ENCODE peak calls at places on chromosome 3, in seven cellular contexts. J, O, K, T, G, F and U are unnamed samples. For H3K4me1, the result is how much of the 10 kb centered on the place peaks cover.

GRCh38 chr3:24682141-24682547 is 187.5 kb upstream of the THRB start:
- DNase-seq in J (no peak), O (no peak), K (peak), T (no peak), G (no peak), F (no peak), U (no peak)

GRCh38 chr3:139559541-139559940 is 20.0 kb upstream of the RBP1 start:
- DNase-seq in J (no peak), O (no peak), K (no peak), T (no peak), G (peak), F (no peak), U (no peak)

GRCh38 chr3:135235541-135235940 is 440.5 kb downstream of the EPHB1 start:
- DNase-seq in J (no peak), O (no peak), K (no peak), T (no peak), G (no peak), F (no peak), U (no peak)

GRCh38 chr3:53225181-53225580 is 30.6 kb downstream of the TKT start:
- DNase-seq in J (no peak), O (no peak), K (no peak), T (no peak), G (no peak), F (no peak), U (no peak)

GRCh38 chr3:195715583-195716266 is 5.1 kb upstream of the MUC20 start:
- DNase-seq in J (no peak), O (no peak), K (peak), T (peak), G (peak), F (no peak), U (peak)

GRCh38 chr3:106458952-106459351 is 590.1 kb upstream of the CBLB start:
- DNase-seq in J (no peak), O (no peak), K (no peak), T (no peak), G (no peak), F (peak), U (no peak)

GRCh38 chr3:181956122-181956521 is 244.4 kb downstream of the SOX2 start:
- DNase-seq in J (no peak), O (no peak), K (no peak), T (no peak), G (no peak), F (no peak), U (no peak)

GRCh38 chr3:177882124-177882648 is 654.0 kb upstream of the KCNMB2 start:
- DNase-seq in J (no peak), O (no peak), K (no peak), T (no peak), G (no peak), F (no peak), U (no peak)

GRCh38 chr3:141257971-141258370 is 26.3 kb downstream of the PXYLP1 start:
- DNase-seq in J (peak), O (no peak), K (no peak), T (no peak), G (no peak), F (no peak), U (no peak)

GRCh38 chr3:123859177-123859576 is 25.0 kb downstream of the MYLK start:
- DNase-seq in J (no peak), O (no peak), K (no peak), T (no peak), G (no peak), F (no peak), U (no peak)

GRCh38 chr3:43330981-43331380 is 44.6 kb downstream of the SNRK start:
- DNase-seq in J (no peak), O (no peak), K (no peak), T (no peak), G (no peak), F (no peak), U (no peak)

GRCh38 chr3:101229681-101230080 is 90.7 kb downstream of the IMPG2 start:
- DNase-seq in J (no peak), O (no peak), K (no peak), T (no peak), G (no peak), F (no peak), U (peak)

GRCh38 chr3:86481031-86481430 is 509.9 kb downstream of the VGLL3 start:
- DNase-seq in J (no peak), O (no peak), K (peak), T (no peak), G (no peak), F (no peak), U (no peak)

GRCh38 chr3:10940106-10940505 is 52.4 kb upstream of the SLC6A1 start:
- DNase-seq in J (no peak), O (no peak), K (no peak), T (no peak), G (no peak), F (no peak), U (no peak)

GRCh38 chr3:45560270-45561020 is 34.1 kb upstream of the LIMD1 start:
- DNase-seq in J (peak), O (no peak), K (no peak), T (peak), G (no peak), F (no peak), U (no peak)

GRCh38 chr3:169658311-169658931 is 5.1 kb downstream of the MECOM start:
- DNase-seq in J (no peak), O (peak), K (peak), T (peak), G (no peak), F (peak), U (no peak)

GRCh38 chr3:52873433-52874159 is 23.8 kb downstream of the STIMATE start:
- DNase-seq in J (no peak), O (no peak), K (no peak), T (no peak), G (no peak), F (no peak), U (no peak)

GRCh38 chr3:50478051-50478450 is 25.4 kb downstream of the CACNA2D2 start:
- DNase-seq in J (no peak), O (no peak), K (no peak), T (no peak), G (no peak), F (no peak), U (no peak)

GRCh38 chr3:69329897-69330296 is 56.0 kb downstream of the FRMD4B start:
- DNase-seq in J (no peak), O (no peak), K (no peak), T (no peak), G (no peak), F (no peak), U (no peak)

GRCh38 chr3:21894459-21895083 is 143.6 kb upstream of the ZNF385D start:
- DNase-seq in J (no peak), O (no peak), K (peak), T (no peak), G (no peak), F (peak), U (no peak)

GRCh38 chr3:26932752-26933151 is 310.2 kb downstream of the LRRC3B start:
- DNase-seq in J (no peak), O (no peak), K (no peak), T (no peak), G (no peak), F (no peak), U (no peak)

GRCh38 chr3:58535531-58536500 is 1.2 kb downstream of the ACOX2 start:
- DNase-seq in J (no peak), O (peak), K (peak), T (no peak), G (no peak), F (no peak), U (peak)

GRCh38 chr3:168047190-168047795 is 48.4 kb downstream of the GOLIM4 start:
- DNase-seq in J (no peak), O (no peak), K (peak), T (no peak), G (peak), F (peak), U (peak)

GRCh38 chr3:73493543-73494314 is 131.0 kb downstream of the PDZRN3 start:
- DNase-seq in J (no peak), O (no peak), K (no peak), T (no peak), G (no peak), F (no peak), U (no peak)

GRCh38 chr3:77825045-77825827 is 785.3 kb downstream of the ROBO2 start:
- DNase-seq in J (no peak), O (no peak), K (peak), T (no peak), G (peak), F (no peak), U (peak)

GRCh38 chr3:102354818-102355515 is 79.8 kb upstream of the ZPLD1 start:
- DNase-seq in J (no peak), O (no peak), K (peak), T (no peak), G (peak), F (no peak), U (peak)

GRCh38 chr3:116426036-116426435 is 19.3 kb downstream of the LSAMP start:
- DNase-seq in J (no peak), O (no peak), K (no peak), T (no peak), G (no peak), F (no peak), U (no peak)

GRCh38 chr3:28907616-28908015 is 373.3 kb upstream of the RBMS3 start:
- DNase-seq in J (no peak), O (no peak), K (no peak), T (no peak), G (no peak), F (no peak), U (no peak)

GRCh38 chr3:98980915-98981596 is 79.6 kb upstream of the DCBLD2 start:
- DNase-seq in J (no peak), O (no peak), K (no peak), T (no peak), G (no peak), F (no peak), U (no peak)

GRCh38 chr3:2851356-2851755 is 258.8 kb downstream of the IL5RA start:
- DNase-seq in J (no peak), O (no peak), K (peak), T (no peak), G (no peak), F (no peak), U (no peak)

GRCh38 chr3:71504250-71505036 is 79.1 kb downstream of the FOXP1 start:
- DNase-seq in J (no peak), O (no peak), K (no peak), T (no peak), G (peak), F (no peak), U (no peak)

GRCh38 chr3:97872209-97873042 is 50.6 kb downstream of the CRYBG3 start:
- DNase-seq in J (no peak), O (no peak), K (peak), T (no peak), G (peak), F (no peak), U (no peak)

GRCh38 chr3:107619549-107619948 is 96.8 kb downstream of the BBX start:
- DNase-seq in J (no peak), O (no peak), K (no peak), T (no peak), G (no peak), F (no peak), U (no peak)

GRCh38 chr3:123586966-123587365 is 2.1 kb upstream of the HACD2 start:
- DNase-seq in J (no peak), O (no peak), K (peak), T (no peak), G (peak), F (peak), U (no peak)

GRCh38 chr3:56053727-56054126 is 414.5 kb downstream of the ERC2 start:
- DNase-seq in J (no peak), O (no peak), K (no peak), T (no peak), G (no peak), F (no peak), U (no peak)

GRCh38 chr3:123479891-123480290 is 31.0 kb upstream of the ADCY5 start:
- DNase-seq in J (no peak), O (no peak), K (no peak), T (no peak), G (no peak), F (no peak), U (no peak)

GRCh38 chr3:183826448-183826847 is 1.1 kb upstream of the MAP6D1 start:
- DNase-seq in J (no peak), O (peak), K (no peak), T (no peak), G (no peak), F (peak), U (no peak)

GRCh38 chr3:183826854-183827253 is 1.5 kb upstream of the MAP6D1 start:
- DNase-seq in J (no peak), O (no peak), K (no peak), T (no peak), G (no peak), F (no peak), U (no peak)

GRCh38 chr3:183824761-183825379 is 507 bp downstream of the MAP6D1 start:
- DNase-seq in J (peak), O (no peak), K (peak), T (peak), G (no peak), F (peak), U (no peak)

GRCh38 chr3:183823963-183824362 is 1.4 kb downstream of the MAP6D1 start:
- DNase-seq in J (no peak), O (no peak), K (no peak), T (no peak), G (no peak), F (no peak), U (no peak)

DNA sequence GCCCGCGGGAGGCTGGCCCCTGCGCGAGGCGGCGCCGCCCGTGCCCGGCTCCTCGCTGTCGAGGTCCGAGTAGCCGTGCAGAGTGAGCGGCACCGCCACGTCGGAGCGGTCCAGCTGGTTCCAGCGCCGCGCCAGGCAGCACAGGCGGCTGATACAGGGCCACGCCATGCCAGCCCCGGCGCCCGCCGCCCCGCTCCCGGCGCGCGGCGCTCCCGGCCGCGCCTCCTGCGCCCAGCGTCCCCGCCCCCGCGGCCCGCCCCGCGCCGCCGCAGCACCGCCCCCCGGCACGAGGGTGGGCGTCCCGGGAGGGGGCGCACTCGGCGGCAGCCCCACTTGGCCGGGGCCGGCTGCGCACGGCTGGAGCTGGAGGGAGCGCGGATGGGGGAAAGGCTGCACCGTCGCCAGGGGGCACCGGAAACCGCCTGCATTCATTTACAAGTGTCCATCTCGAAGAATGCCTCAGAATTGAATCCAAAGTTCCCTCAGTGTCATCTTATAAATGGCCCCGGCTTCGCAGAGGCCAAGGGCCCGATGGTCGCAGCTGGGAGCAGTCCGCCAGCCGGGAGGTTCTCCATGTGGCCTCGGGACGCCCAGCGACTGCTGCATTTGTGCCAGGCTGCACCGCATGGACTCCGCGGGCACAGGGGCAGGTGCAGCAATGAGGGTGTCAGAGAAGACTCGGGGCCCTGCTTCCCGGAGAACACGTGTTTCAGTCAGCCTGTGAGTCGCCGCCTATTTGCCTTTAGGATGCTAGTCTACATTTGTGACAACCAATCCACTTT is at the start of gene MAP6D1:
- DNase-seq in J (no peak), O (peak), K (peak), T (peak), G (no peak), F (peak), U (peak)
- H3K4me3 ChIP-seq in J (peak), O (peak), K (peak), T (peak), G (peak), F (peak), U (peak)

GRCh38 chr3:192642651-192643050 is 84.7 kb downstream of the FGF12 start:
- DNase-seq in J (no peak), O (no peak), K (no peak), T (peak), G (no peak), F (no peak), U (no peak)
- H3K27ac ChIP-seq in J (no peak), O (no peak), K (no peak), T (no peak), G (no peak), F (no peak), U (no peak)

GRCh38 chr3:185934726-185935464 is 2.9 kb downstream of the TRA2B start:
- DNase-seq in J (no peak), O (no peak), K (no peak), T (no peak), G (no peak), F (no peak), U (no peak)

GRCh38 chr3:185930393-185931107 is 7.3 kb downstream of the TRA2B start:
- DNase-seq in J (no peak), O (no peak), K (no peak), T (no peak), G (no peak), F (no peak), U (no peak)

GRCh38 chr3:185933374-185933950 is 4.4 kb downstream of the TRA2B start:
- DNase-seq in J (no peak), O (no peak), K (no peak), T (no peak), G (no peak), F (no peak), U (no peak)

GRCh38 chr3:185931777-185932176 is 6.0 kb downstream of the TRA2B start:
- DNase-seq in J (no peak), O (no peak), K (no peak), T (no peak), G (no peak), F (no peak), U (no peak)

DNA sequence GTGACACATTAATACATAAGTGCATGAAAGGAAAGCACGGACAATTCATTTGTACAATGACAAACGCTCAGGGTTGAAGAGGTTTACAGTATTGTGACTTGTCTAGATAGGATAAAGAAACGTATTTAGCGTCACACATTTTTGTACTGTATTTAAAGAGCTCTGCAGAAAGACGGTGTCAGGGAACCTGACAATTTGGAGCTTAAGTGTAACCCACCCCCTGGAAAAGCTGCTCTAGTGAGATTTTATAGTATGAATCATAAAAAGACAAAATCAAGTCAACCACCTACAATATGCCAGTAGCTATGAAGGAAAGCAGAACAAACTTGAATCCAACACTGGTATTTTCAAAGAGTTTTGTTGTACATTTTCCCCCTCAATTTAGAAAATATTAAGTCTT is 5.6 kb downstream of the TRA2B start:
- DNase-seq in J (no peak), O (no peak), K (no peak), T (no peak), G (no peak), F (no peak), U (no peak)
- H3K4me1 ChIP-seq in J (half or more), O (half or more), K (half or more), T (half or more), G (half or more), F (half or more), U (under half)

GRCh38 chr3:133943639-133944131 is 48.0 kb upstream of the RAB6B start:
- DNase-seq in J (peak), O (no peak), K (peak), T (no peak), G (peak), F (no peak), U (peak)
- H3K4me3 ChIP-seq in J (no peak), O (no peak), K (no peak), T (no peak), G (no peak), F (no peak), U (no peak)

GRCh38 chr3:186888569-186888968 is 41.8 kb upstream of the ST6GAL1 start:
- DNase-seq in J (no peak), O (no peak), K (peak), T (no peak), G (no peak), F (peak), U (no peak)
- H3K27ac ChIP-seq in J (no peak), O (no peak), K (no peak), T (peak), G (no peak), F (no peak), U (no peak)